ENCODE peak calls at places on chromosomes 11 and 22, in seven cellular contexts. E, J, T, A, P, F and C are unnamed samples.

GRCh38 chr11:10864688-10865087 is 6.8 kb upstream of the ZBED5 start:
- DNase-seq in J (peak; percentile 54), T (no peak), F (peak; percentile 21), A (no peak), E (no peak), P (no peak), C (no peak)

GRCh38 chr22:20563464-20563906 is 56.1 kb downstream of the MED15 start:
- DNase-seq in T (no peak), E (no peak), F (no peak), A (no peak), P (no peak), J (no peak), C (no peak)

GRCh38 chr22:50434849-50435700 is 39.8 kb downstream of the SBF1 start:
- DNase-seq in P (no peak), T (no peak), J (no peak), A (no peak), E (no peak), F (no peak), C (no peak)

GRCh38 chr11:75031224-75031753 is 42.6 kb downstream of the NEU3 start:
- DNase-seq in T (peak; percentile 71), P (peak; percentile 59), J (peak; percentile 97), E (no peak), A (peak; percentile 19), F (peak; percentile 94), C (no peak)

GRCh38 chr22:49264696-49265095 is 563.0 kb downstream of the BRD1 start:
- DNase-seq in A (no peak), E (no peak), P (no peak), F (no peak), T (no peak), J (no peak), C (no peak)

GRCh38 chr11:68655406-68655805 is 28.9 kb upstream of the GAL start:
- DNase-seq in P (no peak), T (no peak), J (no peak), A (no peak), E (no peak), F (no peak), C (no peak)

GRCh38 chr11:96486890-96487633 is 97.2 kb downstream of the JRKL start:
- DNase-seq in A (peak; percentile 60), F (peak; percentile 72), E (no peak), P (no peak), T (peak; percentile 75), J (peak; percentile 25), C (no peak)

GRCh38 chr22:19983701-19984100 is 32.9 kb downstream of the ARVCF start:
- DNase-seq in E (no peak), P (no peak), J (no peak), T (no peak), A (no peak), F (no peak), C (no peak)

GRCh38 chr22:41910599-41911291 is 4.1 kb downstream of the SHISA8 start:
- DNase-seq in E (no peak), A (no peak), P (peak; percentile 45), J (no peak), T (no peak), F (no peak), C (no peak)

GRCh38 chr11:85896871-85897270 is 41.7 kb downstream of the CCDC83 start:
- DNase-seq in T (no peak), F (no peak), J (no peak), E (no peak), A (no peak), P (peak; percentile 17), C (no peak)

GRCh38 chr22:41682033-41682807 is 6.4 kb downstream of the SNU13 start:
- DNase-seq in A (peak; percentile 86), P (peak; percentile 93), T (peak; percentile 89), F (peak; percentile 91), J (peak; percentile 88), E (peak; percentile 66), C (peak; percentile 92)

GRCh38 chr11:47989779-47990178 is 9.4 kb downstream of the PTPRJ start:
- DNase-seq in F (no peak), J (no peak), T (no peak), A (no peak), P (no peak), E (no peak), C (no peak)

GRCh38 chr11:46554205-46555162 is 39.3 kb downstream of the AMBRA1 start:
- DNase-seq in J (peak; percentile 80), T (peak; percentile 87), E (no peak), A (no peak), F (peak; percentile 89), P (peak; percentile 80), C (no peak)

GRCh38 chr22:20406686-20407408 is 12.9 kb downstream of the ZNF74 start:
- DNase-seq in A (no peak), E (no peak), F (no peak), J (no peak), T (no peak), P (no peak), C (no peak)

GRCh38 chr11:132851247-132851646 is 681.1 kb downstream of the OPCML start:
- DNase-seq in J (no peak), T (no peak), E (no peak), P (no peak), F (no peak), A (no peak), C (no peak)

DNA sequence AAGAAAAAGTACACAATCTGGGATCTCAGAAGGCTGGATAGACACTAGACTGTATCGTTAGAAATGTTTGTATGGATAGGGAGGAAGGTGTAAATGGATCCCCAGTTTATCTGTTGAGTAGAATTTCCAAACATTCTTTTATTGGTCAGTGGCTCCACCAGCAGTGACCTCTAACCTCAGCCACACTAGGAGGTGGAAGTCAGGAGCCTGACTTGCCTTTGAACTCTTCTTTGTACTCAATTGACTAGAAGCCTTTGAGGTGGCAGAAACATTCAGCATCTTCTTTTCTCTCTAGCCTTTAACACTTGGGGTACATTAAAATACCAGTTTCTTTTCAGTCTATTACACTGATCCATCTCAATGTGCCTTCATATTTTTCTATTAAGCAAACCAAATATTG is 39.1 kb downstream of the EXT2 start:
- DNase-seq in A (no peak), T (no peak), E (no peak), J (no peak), F (no peak), P (no peak), C (no peak)
- H2BK120ac ChIP-seq in A (no peak overlapping the region), T (no peak overlapping the region), E (no peak overlapping the region), J (no peak overlapping the region), F (no peak overlapping the region), P (no peak overlapping the region), C (no peak overlapping the region)

GRCh38 chr11:61718046-61718531 is 34.3 kb upstream of the MYRF start:
- DNase-seq in J (no peak), T (peak; percentile 34), A (no peak), F (no peak), E (no peak), P (no peak), C (no peak)

GRCh38 chr11:61718613-61719302 is 33.7 kb upstream of the MYRF start:
- DNase-seq in E (peak; percentile 71), T (peak; percentile 93), A (peak; percentile 86), F (peak; percentile 82), J (peak; percentile 74), P (no peak), C (peak; percentile 87)

GRCh38 chr11:61717286-61718033 is 35.0 kb upstream of the MYRF start:
- DNase-seq in A (no peak), P (no peak), J (no peak), F (no peak), T (no peak), E (no peak), C (no peak)

GRCh38 chr11:61719968-61720367 is 32.5 kb upstream of the MYRF start:
- DNase-seq in P (no peak), T (no peak), A (no peak), F (no peak), E (no peak), J (no peak), C (no peak)

DNA sequence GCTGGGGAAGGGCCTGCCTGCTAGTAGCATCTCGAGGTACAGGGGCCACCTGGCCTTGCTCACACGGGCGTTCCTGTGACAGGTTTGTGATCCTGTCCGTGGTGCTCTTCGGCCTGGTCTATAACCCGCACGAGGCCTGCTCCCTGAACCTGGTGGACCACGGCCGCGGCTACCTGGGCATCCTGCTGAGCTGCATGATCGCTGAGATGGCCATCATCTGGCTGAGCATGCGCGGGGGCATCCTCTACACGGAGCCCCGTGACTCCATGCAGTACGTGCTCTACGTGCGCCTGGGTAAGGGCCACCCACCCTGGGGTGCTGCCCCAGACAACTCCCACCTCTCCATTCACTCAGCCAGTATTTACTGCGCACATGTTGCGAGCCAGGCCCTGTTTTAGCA is 31.8 kb upstream of the MYRF start:
- DNase-seq in T (no peak), P (no peak), F (no peak), J (no peak), A (no peak), E (no peak), C (no peak)
- H2BK120ac ChIP-seq in T (no peak overlapping the region), P (no peak overlapping the region), F (no peak overlapping the region), J (no peak overlapping the region), A (no peak overlapping the region), E (no peak overlapping the region), C (no peak overlapping the region)

GRCh38 chr22:44605486-44605885 is 96.5 kb upstream of the PRR5 start:
- DNase-seq in E (no peak), P (no peak), A (no peak), F (no peak), J (no peak), T (no peak), C (no peak)
- H2BK120ac ChIP-seq in E (no peak overlapping the region), P (no peak overlapping the region), A (no peak overlapping the region), F (no peak overlapping the region), J (no peak overlapping the region), T (no peak overlapping the region), C (no peak overlapping the region)

GRCh38 chr22:47690586-47690985 is 928.1 kb downstream of the TBC1D22A start:
- DNase-seq in A (no peak), P (no peak), E (no peak), J (no peak), F (no peak), T (no peak), C (no peak)

GRCh38 chr22:47690166-47690565 is 927.7 kb downstream of the TBC1D22A start:
- DNase-seq in F (no peak), P (no peak), T (no peak), E (no peak), A (no peak), J (no peak), C (no peak)

GRCh38 chr22:47687776-47688175 is 925.3 kb downstream of the TBC1D22A start:
- DNase-seq in A (no peak), E (no peak), P (no peak), T (no peak), J (no peak), F (no peak), C (peak; percentile 0)

GRCh38 chr22:47687364-47687655 is 924.9 kb downstream of the TBC1D22A start:
- DNase-seq in E (no peak), T (no peak), J (no peak), P (no peak), A (no peak), F (no peak), C (no peak)

DNA sequence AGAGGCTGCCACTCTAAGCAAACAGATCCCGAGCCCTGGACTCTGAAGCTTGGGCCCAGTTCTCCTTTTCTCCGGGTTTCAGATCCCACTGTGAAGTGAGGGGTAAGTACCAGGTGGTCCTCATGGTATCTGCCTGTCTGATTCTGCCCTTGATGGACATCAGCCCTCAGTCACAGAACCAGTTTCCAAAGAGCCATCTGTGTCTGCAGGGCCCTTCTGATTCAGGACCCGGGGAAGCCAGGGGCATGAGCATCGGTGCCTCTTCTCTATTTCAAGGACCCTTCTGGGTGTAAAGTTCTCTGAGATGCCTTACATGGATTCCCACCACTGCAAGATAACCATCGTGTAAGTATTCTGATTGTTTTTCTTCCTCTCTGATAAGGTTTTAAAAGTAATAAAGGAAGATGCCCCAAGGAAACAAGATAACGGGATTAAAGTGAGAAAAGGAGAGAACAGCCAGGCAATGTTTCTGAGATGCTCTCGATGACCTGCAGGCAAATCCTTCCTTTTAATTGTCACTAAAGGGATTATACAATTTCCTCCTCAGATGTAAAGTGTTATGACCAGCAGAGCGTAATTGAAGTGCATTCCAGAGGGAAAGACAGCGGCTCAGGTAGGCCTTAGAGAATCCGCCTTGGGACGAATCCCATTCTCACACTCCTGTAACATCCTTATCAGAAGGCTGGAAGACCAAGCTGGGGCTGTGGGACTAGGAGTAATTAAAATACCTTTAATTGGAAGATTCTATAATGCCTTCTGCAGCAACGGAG is 924.3 kb downstream of the TBC1D22A start:
- DNase-seq in P (no peak), F (no peak), T (peak; percentile 92), J (no peak), A (no peak), E (no peak), C (peak; percentile 0)
- H2BK120ac ChIP-seq in P (no peak overlapping the region), F (no peak overlapping the region), T (peak overlapping the region; percentile 95), J (no peak overlapping the region), A (no peak overlapping the region), E (no peak overlapping the region), C (no peak overlapping the region)